ENCODE peak calls at places on chromosomes 3 and 15, in eight cellular contexts. R is fibroblast of lung, W is H9, D is endothelial cell of umbilical vein, Y is keratinocyte, P is A549, Z is mesendoderm, M is neural progenitor cell. Q is an unnamed sample.

GRCh38 chr3:49707113-49707480 is 12.4 kb downstream of the AMIGO3 start:
- DNase-seq in M (no peak), Y (no peak), D (no peak), Z (no peak), P (no peak), R (peak; percentile 38), W (no peak), Q (no peak)

GRCh38 chr3:43257850-43258249 is 28.5 kb upstream of the SNRK start:
- DNase-seq in Z (no peak), W (no peak), M (no peak), Y (no peak), P (no peak), D (no peak), R (no peak), Q (no peak)

GRCh38 chr3:58350627-58351013 is 17.9 kb downstream of the PXK start:
- DNase-seq in R (peak; percentile 45), M (no peak), W (no peak), Y (no peak), P (no peak), D (no peak), Z (no peak), Q (no peak)

GRCh38 chr3:153099131-153099530 is 62.9 kb upstream of the RAP2B start:
- DNase-seq in P (no peak), W (no peak), D (no peak), Y (no peak), M (no peak), Z (no peak), R (no peak), Q (no peak)

GRCh38 chr15:42404461-42405235 is 45.3 kb downstream of the CAPN3 start:
- DNase-seq in W (no peak), Z (peak; percentile 18), Y (no peak), R (no peak), M (no peak), D (no peak), P (no peak), Q (no peak)

GRCh38 chr3:196971094-196971698 is 2.6 kb upstream of the PIGZ start:
- DNase-seq in P (no peak), M (no peak), Z (no peak), D (no peak), R (no peak), Y (no peak), W (no peak), Q (no peak)

GRCh38 chr3:143637133-143637532 is 211.1 kb downstream of the SLC9A9 start:
- DNase-seq in R (no peak), Y (no peak), D (no peak), W (no peak), M (no peak), P (no peak), Z (no peak), Q (no peak)

GRCh38 chr3:135228131-135228530 is 433.1 kb downstream of the EPHB1 start:
- DNase-seq in Z (no peak), D (no peak), R (no peak), P (no peak), W (no peak), M (no peak), Y (no peak), Q (no peak)

GRCh38 chr3:124174910-124175874 is 183.3 kb upstream of the ROPN1 start:
- DNase-seq in R (no peak), M (no peak), Z (no peak), D (no peak), P (no peak), Y (no peak), W (no peak), Q (no peak)

GRCh38 chr3:117408811-117409210 is 699.2 kb downstream of the TUSC7 start:
- DNase-seq in D (no peak), P (no peak), M (no peak), Z (no peak), Y (no peak), W (no peak), R (peak; percentile 49), Q (no peak)

GRCh38 chr3:18369561-18370185 is 55.5 kb downstream of the SATB1 start:
- DNase-seq in D (no peak), W (no peak), R (peak; percentile 19), M (no peak), P (no peak), Y (no peak), Z (no peak), Q (no peak)

GRCh38 chr15:95928822-95929221 is 401.7 kb upstream of the NR2F2 start:
- DNase-seq in Z (no peak), W (no peak), M (no peak), R (no peak), P (no peak), D (no peak), Y (no peak), Q (no peak)

GRCh38 chr3:24769918-24770317 is 275.3 kb upstream of the THRB start:
- DNase-seq in R (no peak), Z (no peak), P (no peak), D (no peak), M (no peak), W (no peak), Y (no peak), Q (no peak)

GRCh38 chr3:24773798-24774197 is 279.1 kb upstream of the THRB start:
- DNase-seq in Z (peak; percentile 87), P (peak; percentile 77), R (peak; percentile 55), D (peak; percentile 61), M (peak; percentile 85), Y (no peak), W (peak; percentile 80), Q (peak; percentile 64)
- H3K4me2 ChIP-seq in Z (no peak overlapping the region), P (no peak overlapping the region), R (no peak overlapping the region), D (no peak overlapping the region), M (no peak overlapping the region), Y (no peak overlapping the region), W (no peak overlapping the region), Q (no peak overlapping the region)

GRCh38 chr15:31001702-31002101 is 10.3 kb upstream of the MTMR10 start:
- DNase-seq in R (no peak), P (no peak), D (no peak), Y (no peak), Z (no peak), M (no peak), W (no peak), Q (no peak)
- H3K4me2 ChIP-seq in R (no peak overlapping the region), P (no peak overlapping the region), D (no peak overlapping the region), Y (peak overlapping the region; percentile 23), Z (no peak overlapping the region), M (no peak overlapping the region), W (no peak overlapping the region), Q (no peak overlapping the region)

DNA sequence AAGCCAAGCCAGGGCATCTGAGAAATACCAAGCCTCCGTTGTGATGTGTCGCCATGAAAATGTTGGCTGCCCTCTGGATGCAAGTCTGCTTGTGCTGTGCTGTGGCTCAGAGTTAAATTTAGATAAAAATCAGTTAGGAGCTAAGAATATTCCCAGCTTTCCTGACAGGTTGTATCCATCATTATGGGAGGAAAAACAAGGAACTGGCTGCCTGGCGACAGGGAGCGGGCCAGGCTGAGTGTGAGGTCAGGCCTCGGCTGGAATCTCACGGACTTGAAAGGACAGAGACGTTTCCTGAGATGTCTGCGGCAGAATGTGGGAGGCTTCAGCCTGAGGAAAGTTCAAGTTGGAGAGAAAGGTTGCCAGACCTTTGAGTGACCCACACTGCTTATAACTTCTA is 213.8 kb downstream of the THSD4 start:
- DNase-seq in Y (no peak), W (no peak), D (peak; percentile 51), Z (peak; percentile 3), M (no peak), P (no peak), R (peak; percentile 86), Q (no peak)
- H3K4me2 ChIP-seq in Y (no peak overlapping the region), W (no peak overlapping the region), D (no peak overlapping the region), Z (no peak overlapping the region), M (no peak overlapping the region), P (no peak overlapping the region), R (no peak overlapping the region), Q (no peak overlapping the region)

GRCh38 chr3:139302801-139303113 is 41.1 kb upstream of the MRPS22 start:
- DNase-seq in M (no peak), Y (no peak), R (no peak), P (no peak), D (no peak), W (no peak), Z (no peak), Q (no peak)

GRCh38 chr3:139304383-139304782 is 39.4 kb upstream of the MRPS22 start:
- DNase-seq in P (no peak), M (no peak), D (no peak), Y (no peak), R (no peak), Z (no peak), W (no peak), Q (no peak)

GRCh38 chr3:139302084-139302800 is 41.6 kb upstream of the MRPS22 start:
- DNase-seq in P (peak; percentile 77), W (no peak), D (no peak), R (peak; percentile 100), Y (peak; percentile 54), Z (peak; percentile 63), M (no peak), Q (peak; percentile 37)

GRCh38 chr3:139301654-139302053 is 42.2 kb upstream of the MRPS22 start:
- DNase-seq in D (no peak), R (no peak), P (no peak), M (no peak), Y (no peak), W (no peak), Z (no peak), Q (no peak)

DNA sequence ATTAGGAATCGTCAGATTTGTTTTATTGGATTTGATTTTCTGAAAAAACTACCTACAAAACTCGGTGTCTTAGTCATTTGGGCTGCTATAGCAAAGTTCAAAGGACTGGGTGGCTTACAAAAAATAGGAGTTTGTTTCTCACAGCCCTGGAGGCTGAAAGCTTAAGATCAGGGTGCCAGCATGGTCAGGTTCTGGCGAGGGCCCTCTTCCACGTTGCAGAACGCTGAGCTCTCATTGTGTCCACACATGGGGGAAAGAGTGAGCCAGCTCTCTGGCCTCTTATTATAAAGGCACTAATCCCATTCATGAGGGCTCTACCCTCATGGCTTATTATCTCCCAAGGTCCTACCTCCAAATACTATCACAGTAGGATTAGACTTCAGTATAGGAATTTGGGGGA is 40.6 kb upstream of the MRPS22 start:
- DNase-seq in P (no peak), Z (no peak), R (no peak), W (no peak), D (no peak), Y (no peak), M (no peak), Q (no peak)
- H3K4me2 ChIP-seq in P (peak overlapping the region; percentile 53), Z (no peak overlapping the region), R (no peak overlapping the region), W (no peak overlapping the region), D (no peak overlapping the region), Y (no peak overlapping the region), M (no peak overlapping the region), Q (no peak overlapping the region)

GRCh38 chr3:14418259-14418658 is 15.9 kb downstream of the SLC6A6 start:
- DNase-seq in Y (no peak), Z (no peak), D (no peak), P (no peak), R (no peak), W (no peak), M (no peak), Q (no peak)

GRCh38 chr3:14422016-14422963 is 19.9 kb downstream of the SLC6A6 start:
- DNase-seq in Y (no peak), M (no peak), P (no peak), R (no peak), Z (no peak), W (peak; percentile 84), D (no peak), Q (no peak)

GRCh38 chr3:14415501-14415900 is 13.1 kb downstream of the SLC6A6 start:
- DNase-seq in P (no peak), D (no peak), Z (no peak), R (peak; percentile 55), M (no peak), W (no peak), Y (no peak), Q (no peak)

GRCh38 chr3:14416453-14416852 is 14.0 kb downstream of the SLC6A6 start:
- DNase-seq in Y (no peak), M (no peak), D (no peak), Z (no peak), R (no peak), W (no peak), P (no peak), Q (no peak)

GRCh38 chr3:14418670-14419250 is 16.4 kb downstream of the SLC6A6 start:
- DNase-seq in Z (peak; percentile 90), D (no peak), W (no peak), M (no peak), P (peak; percentile 44), Y (no peak), R (no peak), Q (no peak)
- H3K4me2 ChIP-seq in Z (no peak overlapping the region), D (no peak overlapping the region), W (no peak overlapping the region), M (no peak overlapping the region), P (peak overlapping the region; percentile 44), Y (no peak overlapping the region), R (no peak overlapping the region), Q (no peak overlapping the region)